ENCODE peak calls at places on chromosomes 16 and 17, in five cellular contexts. S is SK-N-SH, Y is RWPE1, J is mucosa of descending colon, C is fibroblast of villous mesenchyme. K is an unnamed sample.

GRCh38 chr17:39863918-39864746 is at the start of gene IKZF3:
- DNase-seq in S (peak; percentile 78), Y (peak; percentile 76), J (peak; percentile 87), C (peak; percentile 35), K (peak; percentile 15)

GRCh38 chr17:76527430-76528111 is 9.9 kb downstream of the CYGB start:
- DNase-seq in S (peak; percentile 71), Y (no peak), J (peak; percentile 81), C (peak; percentile 96), K (no peak)

GRCh38 chr17:83111516-83112282 is 32.3 kb downstream of the METRNL start:
- DNase-seq in S (no peak), Y (no peak), J (no peak), C (no peak), K (no peak)

GRCh38 chr16:11390573-11391495 is 45.6 kb downstream of the RMI2 start:
- DNase-seq in S (peak; percentile 80), Y (peak; percentile 28), J (no peak), C (no peak), K (no peak)

GRCh38 chr17:80794281-80795089 is 197.2 kb upstream of the CHMP6 start:
- DNase-seq in S (no peak), Y (no peak), J (no peak), C (peak; percentile 53), K (peak; percentile 76)

GRCh38 chr16:9607512-9608230 is 516.2 kb downstream of the HAPSTR1 start:
- DNase-seq in S (no peak), Y (no peak), J (no peak), C (no peak), K (no peak)

GRCh38 chr17:72682597-72682996 is 409.9 kb downstream of the SLC39A11 start:
- DNase-seq in S (no peak), Y (no peak), J (no peak), C (peak; percentile 62), K (no peak)

GRCh38 chr17:80262291-80262690 is 1.6 kb downstream of the RNF213 start:
- DNase-seq in S (no peak), Y (no peak), J (no peak), C (peak; percentile 20), K (no peak)

GRCh38 chr16:24568392-24568791 is 29.0 kb downstream of the RBBP6 start:
- DNase-seq in S (peak; percentile 25), Y (no peak), J (no peak), C (peak; percentile 42), K (no peak)

GRCh38 chr16:18804540-18804939 is 3.2 kb upstream of the ARL6IP1 start:
- DNase-seq in S (no peak), Y (no peak), J (no peak), C (no peak), K (no peak)

GRCh38 chr17:7667616-7668406 is 17.1 kb downstream of the ATP1B2 start:
- DNase-seq in S (no peak), Y (no peak), J (no peak), C (no peak), K (no peak)

GRCh38 chr17:29179232-29180036 is 764 bp downstream of the MYO18A start:
- DNase-seq in S (peak; percentile 84), Y (peak; percentile 83), J (peak; percentile 91), C (no peak), K (peak; percentile 55)

GRCh38 chr16:30354423-30355143 is 525 bp downstream of the CD2BP2 start:
- DNase-seq in S (peak; percentile 74), Y (no peak), J (peak; percentile 59), C (no peak), K (no peak)

GRCh38 chr16:85240982-85241924 is 129.0 kb upstream of the CIBAR2 start:
- DNase-seq in S (no peak), Y (no peak), J (no peak), C (no peak), K (no peak)

GRCh38 chr16:71737501-71737900 is 13.0 kb upstream of the PHLPP2 start:
- DNase-seq in S (no peak), Y (no peak), J (no peak), C (no peak), K (no peak)

GRCh38 chr16:57017251-57017650 is 27.9 kb downstream of the NLRC5 start:
- DNase-seq in S (no peak), Y (no peak), J (no peak), C (no peak), K (no peak)

GRCh38 chr16:8627456-8627855 is 6.0 kb downstream of the METTL22 start:
- DNase-seq in S (no peak), Y (no peak), J (no peak), C (no peak), K (no peak)

GRCh38 chr16:5918553-5919127 is 821.0 kb upstream of the EEF2KMT start:
- DNase-seq in S (no peak), Y (no peak), J (no peak), C (no peak), K (peak; percentile 10)

GRCh38 chr17:40717776-40718175 is 14.2 kb upstream of the KRT24 start:
- DNase-seq in S (no peak), Y (no peak), J (no peak), C (no peak), K (no peak)

GRCh38 chr17:67020293-67020766 is 24.0 kb upstream of the CACNG1 start:
- DNase-seq in S (peak; percentile 88), Y (no peak), J (no peak), C (no peak), K (no peak)

DNA sequence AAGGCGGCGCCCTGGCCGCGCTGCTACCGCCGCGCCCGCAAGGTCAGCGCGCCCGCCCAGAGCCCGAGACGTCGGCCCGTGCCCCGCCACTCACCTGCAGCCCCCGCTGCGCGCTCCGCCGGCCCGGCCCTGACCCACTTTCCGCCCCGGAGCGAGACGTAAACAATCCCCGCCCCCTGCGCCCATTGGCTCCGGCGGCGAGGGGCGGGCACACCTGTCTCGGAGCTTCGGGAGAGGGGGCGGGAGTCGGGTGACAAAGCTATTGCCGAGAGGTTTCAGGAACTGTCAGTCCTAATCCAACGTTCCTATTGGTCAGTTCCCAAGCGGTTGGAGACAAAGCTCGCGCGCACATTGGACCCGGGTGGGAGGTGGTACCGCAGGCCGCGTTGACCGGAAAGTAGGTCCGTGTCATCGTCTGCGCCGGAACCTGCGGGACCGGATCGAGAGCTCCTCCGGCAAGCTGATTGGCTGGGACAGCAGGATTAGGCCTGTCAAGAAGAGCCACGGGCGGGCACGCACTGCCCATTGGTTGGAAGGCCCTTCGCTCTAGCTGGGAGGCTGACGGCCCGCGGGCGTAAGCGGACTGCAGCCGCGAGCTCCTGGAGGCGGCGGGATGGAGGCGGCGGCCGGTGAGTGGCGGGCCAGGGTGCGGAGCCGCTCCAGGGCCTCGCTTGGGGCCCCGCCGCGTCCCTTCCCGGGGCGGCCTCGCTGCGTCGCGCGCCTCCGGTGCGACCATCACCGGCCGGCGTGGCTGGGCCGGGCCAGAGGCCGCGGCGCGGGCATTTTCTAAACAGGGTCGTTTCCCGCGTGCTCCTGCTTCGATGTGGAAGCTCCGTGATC is at the start of the genes NUBP2 and SPSB3:
- DNase-seq in S (peak; percentile 97), Y (peak; percentile 99), J (peak; percentile 100), C (peak; percentile 100), K (peak; percentile 100)
- TF ChIP-seq CTCF in S (no peak), Y (no peak), J (peak; percentile 27), C (no peak), K (no peak)

GRCh38 chr17:9403207-9403606 is 172.4 kb downstream of the STX8 start:
- DNase-seq in S (no peak), Y (no peak), J (no peak), C (no peak), K (no peak)

GRCh38 chr17:9401434-9401833 is 174.2 kb downstream of the STX8 start:
- DNase-seq in S (no peak), Y (peak; percentile 79), J (no peak), C (peak; percentile 35), K (no peak)

GRCh38 chr17:9408381-9408780 is 167.2 kb downstream of the STX8 start:
- DNase-seq in S (no peak), Y (no peak), J (no peak), C (no peak), K (no peak)

GRCh38 chr17:9406046-9406631 is 169.5 kb downstream of the STX8 start:
- DNase-seq in S (no peak), Y (no peak), J (no peak), C (peak; percentile 28), K (no peak)

GRCh38 chr17:9402590-9403199 is 172.9 kb downstream of the STX8 start:
- DNase-seq in S (peak; percentile 37), Y (no peak), J (no peak), C (peak; percentile 35), K (no peak)
- TF ChIP-seq CTCF in S (peak; percentile 46), Y (no peak), J (peak; percentile 23), C (peak; percentile 55), K (no peak)

GRCh38 chr16:51757921-51758479 is 606.9 kb upstream of the SALL1 start:
- DNase-seq in S (no peak), Y (no peak), J (no peak), C (no peak), K (no peak)

GRCh38 chr16:51759999-51760398 is 608.9 kb upstream of the SALL1 start:
- DNase-seq in S (no peak), Y (no peak), J (no peak), C (no peak), K (no peak)

GRCh38 chr16:51763072-51763658 is 612.1 kb upstream of the SALL1 start:
- DNase-seq in S (no peak), Y (no peak), J (no peak), C (no peak), K (no peak)

GRCh38 chr16:51759329-51759728 is 608.3 kb upstream of the SALL1 start:
- DNase-seq in S (peak; percentile 59), Y (no peak), J (no peak), C (no peak), K (no peak)

GRCh38 chr16:51762081-51762995 is 611.3 kb upstream of the SALL1 start:
- DNase-seq in S (peak; percentile 76), Y (peak; percentile 55), J (peak; percentile 64), C (peak; percentile 75), K (peak; percentile 44)
- TF ChIP-seq CTCF in S (peak; percentile 95), Y (peak; percentile 94), J (peak; percentile 63), C (peak; percentile 92), K (peak; percentile 18)

GRCh38 chr16:48099455-48099854 is 56.3 kb downstream of the ABCC12 start:
- DNase-seq in S (no peak), Y (no peak), J (no peak), C (peak; percentile 14), K (no peak)
- TF ChIP-seq CTCF in S (no peak), Y (no peak), J (no peak), C (no peak), K (no peak)

DNA sequence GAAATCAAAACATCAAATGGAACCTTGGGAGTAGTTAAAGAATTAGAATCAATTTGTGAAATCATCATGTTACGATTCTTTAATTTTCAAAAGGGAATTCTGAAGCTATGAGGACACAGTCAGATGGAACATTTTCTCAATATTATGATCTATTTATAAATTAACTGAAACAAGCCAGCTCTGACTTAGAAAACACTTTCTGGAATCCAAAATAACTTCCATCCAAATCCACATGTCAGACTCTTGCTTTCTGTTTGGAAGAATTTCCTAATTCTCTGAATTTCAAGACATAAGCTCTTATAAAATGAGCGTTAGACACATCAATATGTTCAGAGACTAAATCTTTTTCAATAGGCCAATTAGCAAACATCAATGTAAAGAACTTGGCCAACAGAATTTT is 737.7 kb upstream of the SOX9 start:
- DNase-seq in S (no peak), Y (no peak), J (no peak), C (no peak), K (no peak)
- TF ChIP-seq CTCF in S (no peak), Y (no peak), J (no peak), C (no peak), K (no peak)